ENCODE peak calls at places on chromosomes 7 and 10, in seven cellular contexts. One of them, this sample, is unnamed.

GRCh38 chr10:78420946-78421732 is 387.5 kb downstream of the RPS24 start:
- DNase-seq in left ventricle myocardium inferior: no peak
- DNase-seq in hepatocyte: no peak
- DNase-seq in fibroblast of villous mesenchyme: no peak
- DNase-seq in Peyer's patch: peak
- DNase-seq in foreskin fibroblast: no peak
- DNase-seq in A549: no peak
- DNase-seq in this sample: no peak

GRCh38 chr10:132611986-132612385 is 74.4 kb downstream of the INPP5A start:
- DNase-seq in left ventricle myocardium inferior: no peak
- DNase-seq in A549: no peak
- DNase-seq in fibroblast of villous mesenchyme: no peak
- DNase-seq in hepatocyte: no peak
- DNase-seq in foreskin fibroblast: no peak
- DNase-seq in Peyer's patch: peak
- DNase-seq in this sample: no peak

GRCh38 chr10:6083523-6084475 is 5.0 kb upstream of the RBM17 start:
- DNase-seq in foreskin fibroblast: peak
- DNase-seq in A549: no peak
- DNase-seq in Peyer's patch: no peak
- DNase-seq in fibroblast of villous mesenchyme: peak
- DNase-seq in left ventricle myocardium inferior: no peak
- DNase-seq in hepatocyte: no peak
- DNase-seq in this sample: no peak

GRCh38 chr7:107472116-107472515 is 2.3 kb downstream of the GPR22 start:
- DNase-seq in Peyer's patch: no peak
- DNase-seq in hepatocyte: no peak
- DNase-seq in fibroblast of villous mesenchyme: no peak
- DNase-seq in left ventricle myocardium inferior: no peak
- DNase-seq in foreskin fibroblast: no peak
- DNase-seq in A549: no peak
- DNase-seq in this sample: no peak

GRCh38 chr10:3099291-3100092 is 32.1 kb downstream of the PFKP start:
- DNase-seq in left ventricle myocardium inferior: no peak
- DNase-seq in foreskin fibroblast: peak
- DNase-seq in fibroblast of villous mesenchyme: peak
- DNase-seq in A549: no peak
- DNase-seq in Peyer's patch: no peak
- DNase-seq in hepatocyte: peak
- DNase-seq in this sample: peak

GRCh38 chr10:25112016-25112415 is 62.8 kb upstream of the GPR158 start:
- DNase-seq in foreskin fibroblast: no peak
- DNase-seq in Peyer's patch: no peak
- DNase-seq in left ventricle myocardium inferior: no peak
- DNase-seq in hepatocyte: no peak
- DNase-seq in fibroblast of villous mesenchyme: no peak
- DNase-seq in A549: no peak
- DNase-seq in this sample: no peak

GRCh38 chr7:52838981-52839411 is 196.4 kb upstream of the POM121L12 start:
- DNase-seq in foreskin fibroblast: no peak
- DNase-seq in fibroblast of villous mesenchyme: peak
- DNase-seq in A549: no peak
- DNase-seq in Peyer's patch: no peak
- DNase-seq in hepatocyte: peak
- DNase-seq in left ventricle myocardium inferior: no peak
- DNase-seq in this sample: peak

GRCh38 chr7:11650030-11650429 is 182.0 kb downstream of the THSD7A start:
- DNase-seq in Peyer's patch: no peak
- DNase-seq in left ventricle myocardium inferior: no peak
- DNase-seq in fibroblast of villous mesenchyme: no peak
- DNase-seq in foreskin fibroblast: peak
- DNase-seq in A549: no peak
- DNase-seq in hepatocyte: no peak
- DNase-seq in this sample: no peak

GRCh38 chr7:51081270-51081890 is 235.2 kb downstream of the COBL start:
- DNase-seq in A549: no peak
- DNase-seq in Peyer's patch: peak
- DNase-seq in left ventricle myocardium inferior: no peak
- DNase-seq in hepatocyte: no peak
- DNase-seq in fibroblast of villous mesenchyme: no peak
- DNase-seq in foreskin fibroblast: no peak
- DNase-seq in this sample: no peak

GRCh38 chr10:37643187-37643586 is 214.2 kb downstream of the ZNF248 start:
- DNase-seq in A549: no peak
- DNase-seq in left ventricle myocardium inferior: no peak
- DNase-seq in foreskin fibroblast: no peak
- DNase-seq in Peyer's patch: no peak
- DNase-seq in fibroblast of villous mesenchyme: no peak
- DNase-seq in hepatocyte: no peak
- DNase-seq in this sample: no peak

GRCh38 chr10:28628184-28628893 is 49.0 kb upstream of the BAMBI start:
- DNase-seq in hepatocyte: peak
- DNase-seq in A549: peak
- DNase-seq in left ventricle myocardium inferior: peak
- DNase-seq in foreskin fibroblast: peak
- DNase-seq in fibroblast of villous mesenchyme: peak
- DNase-seq in Peyer's patch: peak
- DNase-seq in this sample: peak

GRCh38 chr10:131982796-131983195 is 1.1 kb upstream of the BNIP3 start:
- DNase-seq in A549: no peak
- DNase-seq in hepatocyte: no peak
- DNase-seq in fibroblast of villous mesenchyme: no peak
- DNase-seq in foreskin fibroblast: no peak
- DNase-seq in left ventricle myocardium inferior: no peak
- DNase-seq in Peyer's patch: no peak
- DNase-seq in this sample: no peak

DNA sequence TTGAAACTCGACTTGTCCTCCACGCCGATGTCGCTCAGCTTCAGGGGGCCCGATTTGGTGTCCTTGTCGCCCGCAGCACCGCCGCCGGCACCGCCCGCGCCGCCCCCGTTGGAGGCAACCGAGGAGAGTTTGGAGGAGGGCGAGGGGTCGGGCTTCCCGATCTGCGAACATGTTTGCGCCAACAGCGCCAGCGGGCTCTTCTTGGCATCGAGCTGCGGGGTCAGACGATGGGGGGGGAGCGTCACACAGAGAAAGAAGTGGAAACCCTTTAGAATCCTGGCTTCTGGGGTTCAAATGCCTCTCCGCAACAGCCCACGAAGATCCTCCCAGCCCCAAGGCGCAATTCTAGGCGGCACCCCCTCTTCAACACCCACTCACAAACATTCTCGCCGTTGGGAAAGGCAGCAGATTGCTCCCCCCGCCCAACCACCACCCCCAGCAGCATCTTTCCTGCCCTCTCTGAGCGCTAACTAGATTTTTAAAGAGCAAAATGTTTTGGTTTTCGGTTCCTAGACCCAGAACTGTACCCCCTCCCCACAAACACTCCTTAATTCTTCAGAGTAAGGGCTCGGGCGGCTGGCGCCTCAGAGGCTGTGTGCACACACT is 1.3 kb downstream of the ZNF503 start:
- DNase-seq in fibroblast of villous mesenchyme: no peak
- DNase-seq in foreskin fibroblast: peak
- DNase-seq in left ventricle myocardium inferior: no peak
- DNase-seq in Peyer's patch: no peak
- DNase-seq in A549: no peak
- DNase-seq in hepatocyte: no peak
- DNase-seq in this sample: no peak
- H3K4me3 ChIP-seq in fibroblast of villous mesenchyme: peak
- H3K4me3 ChIP-seq in foreskin fibroblast: peak
- H3K4me3 ChIP-seq in left ventricle myocardium inferior: peak
- H3K4me3 ChIP-seq in Peyer's patch: peak
- H3K4me3 ChIP-seq in A549: peak
- H3K4me3 ChIP-seq in hepatocyte: peak
- H3K4me3 ChIP-seq in this sample: peak

DNA sequence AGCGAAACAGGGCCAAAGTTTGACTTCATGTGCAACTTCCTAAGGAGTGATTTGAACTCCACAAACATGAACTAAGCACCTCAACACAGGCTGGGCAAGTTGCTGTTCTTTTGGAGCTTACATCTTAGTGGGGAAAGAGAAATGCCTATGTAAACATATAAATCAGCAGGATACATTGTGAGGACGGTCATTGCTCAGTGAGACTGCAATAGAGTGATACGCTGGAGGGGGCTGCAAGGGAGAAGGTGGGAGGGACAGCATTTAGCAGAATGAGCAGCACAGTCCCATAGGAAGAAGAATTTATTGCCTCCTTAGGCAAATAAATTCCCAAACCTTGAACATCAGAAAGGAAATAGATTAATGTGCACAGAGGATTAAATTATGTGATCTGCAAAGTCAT is 90.0 kb downstream of the EGFR start:
- DNase-seq in foreskin fibroblast: no peak
- DNase-seq in fibroblast of villous mesenchyme: no peak
- DNase-seq in A549: no peak
- DNase-seq in Peyer's patch: no peak
- DNase-seq in hepatocyte: no peak
- DNase-seq in left ventricle myocardium inferior: no peak
- DNase-seq in this sample: no peak
- H3K4me3 ChIP-seq in foreskin fibroblast: no peak
- H3K4me3 ChIP-seq in fibroblast of villous mesenchyme: no peak
- H3K4me3 ChIP-seq in A549: no peak
- H3K4me3 ChIP-seq in Peyer's patch: no peak
- H3K4me3 ChIP-seq in hepatocyte: no peak
- H3K4me3 ChIP-seq in left ventricle myocardium inferior: no peak
- H3K4me3 ChIP-seq in this sample: no peak

DNA sequence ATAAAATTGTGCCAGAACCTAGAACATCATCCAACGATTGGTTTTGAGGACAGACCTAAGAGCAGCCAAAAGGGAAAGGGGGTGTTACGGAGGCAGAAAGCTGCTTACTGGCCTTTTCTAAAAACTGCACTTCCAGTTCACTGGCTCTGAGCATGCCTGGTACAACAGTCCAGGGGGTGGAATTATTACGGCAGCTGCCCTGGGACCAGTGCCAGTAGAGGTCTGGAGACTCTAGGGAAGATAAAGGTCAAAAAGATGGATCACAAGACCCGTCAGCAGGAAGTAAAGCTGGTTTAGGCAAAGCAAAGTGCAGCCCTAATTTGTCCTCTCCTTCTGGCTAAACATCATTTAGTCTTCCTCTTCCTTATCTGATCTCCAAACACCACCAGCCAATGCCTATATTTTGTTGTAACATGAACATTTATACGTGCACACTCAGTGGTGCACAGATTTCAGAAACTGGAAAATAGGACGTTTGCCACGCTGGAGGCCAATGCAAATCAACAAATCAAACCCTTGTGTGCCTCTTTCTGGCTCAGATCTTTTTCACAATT is 216.4 kb upstream of the DPP6 start:
- DNase-seq in fibroblast of villous mesenchyme: peak
- DNase-seq in left ventricle myocardium inferior: no peak
- DNase-seq in foreskin fibroblast: no peak
- DNase-seq in A549: no peak
- DNase-seq in Peyer's patch: no peak
- DNase-seq in hepatocyte: no peak
- DNase-seq in this sample: no peak
- H3K4me3 ChIP-seq in fibroblast of villous mesenchyme: no peak
- H3K4me3 ChIP-seq in left ventricle myocardium inferior: no peak
- H3K4me3 ChIP-seq in foreskin fibroblast: no peak
- H3K4me3 ChIP-seq in A549: no peak
- H3K4me3 ChIP-seq in Peyer's patch: no peak
- H3K4me3 ChIP-seq in hepatocyte: no peak
- H3K4me3 ChIP-seq in this sample: no peak

GRCh38 chr7:13979671-13980438 is 9.6 kb downstream of the ETV1 start:
- DNase-seq in fibroblast of villous mesenchyme: peak
- DNase-seq in left ventricle myocardium inferior: no peak
- DNase-seq in hepatocyte: no peak
- DNase-seq in foreskin fibroblast: peak
- DNase-seq in Peyer's patch: no peak
- DNase-seq in A549: no peak
- DNase-seq in this sample: no peak
- H3K4me3 ChIP-seq in fibroblast of villous mesenchyme: no peak
- H3K4me3 ChIP-seq in left ventricle myocardium inferior: peak
- H3K4me3 ChIP-seq in hepatocyte: no peak
- H3K4me3 ChIP-seq in foreskin fibroblast: no peak
- H3K4me3 ChIP-seq in Peyer's patch: no peak
- H3K4me3 ChIP-seq in A549: no peak
- H3K4me3 ChIP-seq in this sample: no peak

DNA sequence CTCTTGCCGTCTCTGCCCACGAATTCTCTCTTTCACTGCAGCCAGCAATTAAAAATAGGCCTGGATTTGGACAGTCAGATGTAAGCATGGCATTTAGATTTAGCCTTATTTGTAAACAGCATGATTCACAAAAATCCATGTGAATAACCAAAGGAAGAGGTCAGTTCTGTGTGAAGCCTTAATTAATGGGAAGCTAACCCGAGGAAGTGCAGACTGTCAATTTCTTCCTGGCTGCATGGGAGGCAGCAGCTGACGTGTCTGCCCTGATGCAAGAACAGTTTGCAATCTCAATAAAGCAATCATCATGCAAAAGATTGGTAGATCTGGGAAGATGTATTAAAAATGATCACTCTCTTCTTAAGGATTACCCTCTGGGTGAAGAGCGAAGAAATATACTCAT is 526.5 kb upstream of the NRP1 start:
- DNase-seq in hepatocyte: no peak
- DNase-seq in fibroblast of villous mesenchyme: peak
- DNase-seq in left ventricle myocardium inferior: no peak
- DNase-seq in foreskin fibroblast: peak
- DNase-seq in Peyer's patch: no peak
- DNase-seq in A549: no peak
- DNase-seq in this sample: no peak
- H3K4me3 ChIP-seq in hepatocyte: no peak
- H3K4me3 ChIP-seq in fibroblast of villous mesenchyme: no peak
- H3K4me3 ChIP-seq in left ventricle myocardium inferior: no peak
- H3K4me3 ChIP-seq in foreskin fibroblast: no peak
- H3K4me3 ChIP-seq in Peyer's patch: no peak
- H3K4me3 ChIP-seq in A549: no peak
- H3K4me3 ChIP-seq in this sample: no peak

GRCh38 chr7:100082978-100083377 is 1.5 kb upstream of the ZNF3 start:
- DNase-seq in A549: no peak
- DNase-seq in left ventricle myocardium inferior: no peak
- DNase-seq in foreskin fibroblast: no peak
- DNase-seq in fibroblast of villous mesenchyme: no peak
- DNase-seq in Peyer's patch: no peak
- DNase-seq in hepatocyte: no peak
- DNase-seq in this sample: no peak
- H3K4me3 ChIP-seq in A549: no peak
- H3K4me3 ChIP-seq in left ventricle myocardium inferior: peak
- H3K4me3 ChIP-seq in foreskin fibroblast: no peak
- H3K4me3 ChIP-seq in fibroblast of villous mesenchyme: no peak
- H3K4me3 ChIP-seq in Peyer's patch: no peak
- H3K4me3 ChIP-seq in hepatocyte: no peak
- H3K4me3 ChIP-seq in this sample: no peak

DNA sequence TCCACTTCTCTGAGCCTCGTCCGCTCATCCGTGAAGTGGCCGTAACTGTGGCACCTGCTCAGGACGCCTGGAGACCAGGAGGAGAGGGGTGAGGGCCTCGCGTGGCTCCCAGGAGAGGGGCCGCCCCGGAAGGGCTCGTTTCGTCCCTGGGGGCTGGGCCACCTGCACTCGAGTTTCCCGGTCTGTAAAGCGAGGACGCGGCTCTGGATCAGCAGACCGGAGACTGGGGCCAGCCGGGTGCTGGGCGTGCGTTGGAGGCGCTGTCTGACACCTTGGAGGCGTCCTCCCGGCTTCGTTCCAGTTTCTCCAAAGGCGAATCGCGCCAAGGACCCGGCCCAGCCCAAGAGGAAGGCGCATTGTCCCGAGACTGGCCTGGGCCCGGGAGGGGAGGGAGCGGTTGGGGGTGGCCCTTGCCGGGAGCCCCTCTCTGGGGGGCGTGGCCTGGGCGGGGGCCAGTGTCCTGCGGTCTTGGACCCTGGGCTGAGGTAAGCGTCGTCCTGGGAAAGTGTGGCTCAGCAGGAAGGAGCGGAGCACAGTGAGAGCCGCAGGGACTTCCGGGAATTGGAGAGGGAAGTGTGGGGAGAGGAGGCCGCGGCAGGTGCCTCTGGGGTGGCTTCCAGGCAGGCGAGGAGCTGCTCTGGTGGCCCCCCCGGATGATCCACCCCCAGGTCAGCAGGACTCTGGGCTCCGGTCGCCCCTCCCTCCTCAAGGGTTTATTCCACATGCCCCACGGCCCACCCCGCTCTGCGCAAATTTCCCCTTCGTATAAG is 89.7 kb downstream of the FOXL3 start:
- DNase-seq in A549: no peak
- DNase-seq in left ventricle myocardium inferior: no peak
- DNase-seq in Peyer's patch: peak
- DNase-seq in foreskin fibroblast: no peak
- DNase-seq in hepatocyte: no peak
- DNase-seq in fibroblast of villous mesenchyme: no peak
- DNase-seq in this sample: no peak
- H3K4me3 ChIP-seq in A549: no peak
- H3K4me3 ChIP-seq in left ventricle myocardium inferior: peak
- H3K4me3 ChIP-seq in Peyer's patch: peak
- H3K4me3 ChIP-seq in foreskin fibroblast: no peak
- H3K4me3 ChIP-seq in hepatocyte: no peak
- H3K4me3 ChIP-seq in fibroblast of villous mesenchyme: no peak
- H3K4me3 ChIP-seq in this sample: no peak